ENCODE peak calls at places on chromosomes 5 and 9, in six cellular contexts. O is putamen, R is HFFc6, D is NCI-H1417, B is cardiac fibroblast, L is NCI-H2081. T is an unnamed sample.
A peak's percentile ranks its signal among the peaks of the same experiment; 100 is the strongest.

GRCh38 chr9:134883040-134883782 is 2.6 kb downstream of the FCN2 start:
- DNase-seq in O (no peak), R (no peak), D (no peak), B (no peak), L (no peak), T (no peak)

GRCh38 chr5:65292196-65292595 is 189.5 kb downstream of the ADAMTS6 start:
- DNase-seq in O (no peak), R (no peak), D (no peak), B (peak; percentile 36), L (no peak), T (no peak)

GRCh38 chr5:35857606-35858205 is 1.0 kb downstream of the IL7R start:
- DNase-seq in O (peak; percentile 59), R (peak; percentile 86), D (no peak), B (peak; percentile 48), L (no peak), T (peak; percentile 80)

GRCh38 chr5:142925795-142926194 is 155.6 kb downstream of the ARHGAP26 start:
- DNase-seq in O (no peak), R (peak; percentile 82), D (no peak), B (peak; percentile 64), L (no peak), T (peak; percentile 88)

GRCh38 chr9:37413311-37413710 is 9.2 kb upstream of the GRHPR start:
- DNase-seq in O (no peak), R (peak; percentile 33), D (no peak), B (no peak), L (no peak), T (no peak)

GRCh38 chr5:10277773-10278630 is 27.9 kb downstream of the CCT5 start:
- DNase-seq in O (no peak), R (no peak), D (no peak), B (no peak), L (no peak), T (no peak)

GRCh38 chr5:106171132-106171531 is 1499.6 kb downstream of the EFNA5 start:
- DNase-seq in O (no peak), R (no peak), D (peak; percentile 1), B (peak; percentile 18), L (no peak), T (peak; percentile 5)

GRCh38 chr5:174553556-174553955 is 170.8 kb upstream of the MSX2 start:
- DNase-seq in O (no peak), R (no peak), D (no peak), B (no peak), L (no peak), T (no peak)

GRCh38 chr5:113039229-113039628 is 62.6 kb downstream of the DCP2 start:
- DNase-seq in O (no peak), R (no peak), D (no peak), B (no peak), L (no peak), T (no peak)

GRCh38 chr5:3393122-3393963 is 202.3 kb upstream of the IRX1 start:
- DNase-seq in O (no peak), R (no peak), D (no peak), B (no peak), L (no peak), T (no peak)

GRCh38 chr5:171857537-171857936 is 71.9 kb downstream of the SMIM23 start:
- DNase-seq in O (no peak), R (no peak), D (no peak), B (no peak), L (no peak), T (no peak)

GRCh38 chr5:537621-538071 is 13.4 kb upstream of the SLC9A3 start:
- DNase-seq in O (no peak), R (no peak), D (no peak), B (no peak), L (no peak), T (no peak)

T was measured in foreskin fibroblast.